ENCODE peak calls at places on chromosomes 3 and 15, in nine cellular contexts. G is spleen; H is sigmoid colon; S is endothelial cell of umbilical vein; X is GM12864; L is uterus; A is activated CD8-positive, alpha-beta T cell treated with anti-CD3 and anti-CD28 coated beads for 36 hours; K is CD4-positive, alpha-beta T cell; V is cardiac fibroblast. E is an unnamed sample.

GRCh38 chr3:43689766-43690399 is 855 bp upstream of the ABHD5 start:
- DNase-seq in G (no peak), H (no peak), S (no peak), X (no peak), L (no peak), A (no peak), K (no peak), V (no peak), E (no peak)

GRCh38 chr3:15610083-15610482 is 8.5 kb downstream of the BTD start:
- DNase-seq in G (no peak), H (peak), S (no peak), X (no peak), L (peak), A (no peak), K (no peak), V (peak), E (no peak)

GRCh38 chr15:28915935-28916334 is 30.2 kb downstream of the APBA2 start:
- DNase-seq in G (peak), H (peak), S (no peak), X (no peak), L (no peak), A (no peak), K (no peak), V (no peak), E (no peak)

GRCh38 chr15:71279757-71280141 is 164.5 kb downstream of the THSD4 start:
- DNase-seq in G (no peak), H (no peak), S (no peak), X (no peak), L (no peak), A (no peak), K (no peak), V (peak), E (no peak)

GRCh38 chr15:71588746-71589145 is 221.6 kb upstream of the NR2E3 start:
- DNase-seq in G (no peak), H (no peak), S (no peak), X (no peak), L (no peak), A (no peak), K (no peak), V (peak), E (no peak)

GRCh38 chr15:62897634-62898033 is 144.9 kb upstream of the TPM1 start:
- DNase-seq in G (no peak), H (no peak), S (no peak), X (no peak), L (no peak), A (no peak), K (no peak), V (no peak), E (no peak)

GRCh38 chr3:61065451-61066011 is 185.7 kb downstream of the FHIT start:
- DNase-seq in G (no peak), H (no peak), S (no peak), X (no peak), L (no peak), A (no peak), K (no peak), V (no peak), E (no peak)

GRCh38 chr15:56869573-56869972 is 48.9 kb upstream of the TCF12 start:
- DNase-seq in G (no peak), H (peak), S (peak), X (no peak), L (peak), A (peak), K (no peak), V (peak), E (no peak)

GRCh38 chr3:186035277-186035676 is 73.6 kb downstream of the ETV5 start:
- DNase-seq in G (no peak), H (no peak), S (no peak), X (no peak), L (no peak), A (no peak), K (no peak), V (peak), E (no peak)

GRCh38 chr3:72171946-72172345 is 387.0 kb upstream of the PROK2 start:
- DNase-seq in G (no peak), H (no peak), S (no peak), X (no peak), L (peak), A (no peak), K (no peak), V (peak), E (no peak)

GRCh38 chr3:102400766-102401165 is 34.0 kb upstream of the ZPLD1 start:
- DNase-seq in G (no peak), H (no peak), S (peak), X (no peak), L (no peak), A (no peak), K (no peak), V (peak), E (no peak)

GRCh38 chr3:129015388-129016105 is 14.4 kb downstream of the EFCC1 start:
- DNase-seq in G (peak), H (no peak), S (peak), X (no peak), L (peak), A (peak), K (peak), V (peak), E (no peak)

GRCh38 chr15:25061808-25062550 is 107.2 kb downstream of the SNRPN start:
- DNase-seq in G (peak), H (no peak), S (no peak), X (no peak), L (peak), A (no peak), K (no peak), V (no peak), E (no peak)

GRCh38 chr15:91968610-91969009 is 115.1 kb downstream of the SLCO3A1 start:
- DNase-seq in G (no peak), H (no peak), S (no peak), X (no peak), L (no peak), A (no peak), K (no peak), V (no peak), E (no peak)
- TF ChIP-seq CTCF in G (no peak), H (no peak), S (no peak), X (peak), L (no peak), A (no peak), K (no peak), V (no peak), E (no peak)

GRCh38 chr3:127672429-127673190 is at the start of gene ABTB1:
- DNase-seq in G (peak), H (peak), S (peak), X (no peak), L (peak), A (peak), K (peak), V (peak), E (peak)
- TF ChIP-seq CTCF in G (no peak), H (no peak), S (no peak), X (no peak), L (no peak), A (no peak), K (no peak), V (no peak), E (no peak)

GRCh38 chr15:78950906-78951840 is 6.3 kb upstream of the CTSH start:
- DNase-seq in G (no peak), H (no peak), S (no peak), X (no peak), L (no peak), A (no peak), K (no peak), V (peak), E (no peak)
- TF ChIP-seq CTCF in G (no peak), H (no peak), S (no peak), X (no peak), L (peak), A (no peak), K (no peak), V (peak), E (peak)

GRCh38 chr15:79592126-79592525 is 160.0 kb downstream of the MINAR1 start:
- DNase-seq in G (no peak), H (no peak), S (no peak), X (no peak), L (no peak), A (no peak), K (no peak), V (no peak), E (no peak)

GRCh38 chr15:79598639-79599038 is 166.5 kb downstream of the MINAR1 start:
- DNase-seq in G (no peak), H (no peak), S (no peak), X (no peak), L (no peak), A (no peak), K (no peak), V (no peak), E (no peak)

GRCh38 chr15:79593119-79593869 is 161.2 kb downstream of the MINAR1 start:
- DNase-seq in G (no peak), H (no peak), S (peak), X (no peak), L (no peak), A (no peak), K (no peak), V (peak), E (no peak)

GRCh38 chr15:79595271-79595670 is 163.1 kb downstream of the MINAR1 start:
- DNase-seq in G (no peak), H (no peak), S (no peak), X (no peak), L (no peak), A (no peak), K (no peak), V (no peak), E (no peak)

DNA sequence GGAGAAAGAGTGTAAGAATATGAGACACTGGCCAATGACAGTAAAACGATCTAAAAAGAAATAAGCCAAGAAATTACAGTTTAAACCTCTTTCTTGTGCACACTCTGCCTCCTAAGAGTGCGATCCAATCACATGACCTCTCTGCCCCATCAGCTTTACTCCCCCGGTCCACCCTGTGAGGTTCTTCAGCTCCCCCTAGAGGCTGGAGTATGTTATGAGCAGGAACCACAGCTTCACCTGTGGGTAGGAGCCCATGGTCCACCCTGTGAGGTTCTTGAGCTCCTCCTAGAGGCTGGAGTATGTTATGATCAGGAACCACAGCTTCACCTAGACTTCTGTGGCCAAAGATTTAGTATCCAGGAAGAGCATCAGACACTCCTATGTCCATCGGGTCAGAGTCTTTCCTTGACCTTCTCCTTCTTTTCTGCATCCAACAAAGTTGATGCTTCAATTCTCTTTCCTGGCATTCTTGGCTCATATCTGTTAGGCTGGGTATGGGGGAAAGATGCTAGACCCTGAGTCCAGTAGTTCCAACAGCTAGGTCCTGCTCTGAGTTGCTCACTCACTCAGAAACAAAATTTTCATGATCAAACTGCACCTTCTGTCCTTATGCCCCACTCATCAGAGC is 164.0 kb downstream of the MINAR1 start:
- DNase-seq in G (peak), H (no peak), S (peak), X (peak), L (no peak), A (peak), K (no peak), V (peak), E (peak)
- TF ChIP-seq CTCF in G (peak), H (peak), S (peak), X (peak), L (no peak), A (peak), K (peak), V (peak), E (peak)

DNA sequence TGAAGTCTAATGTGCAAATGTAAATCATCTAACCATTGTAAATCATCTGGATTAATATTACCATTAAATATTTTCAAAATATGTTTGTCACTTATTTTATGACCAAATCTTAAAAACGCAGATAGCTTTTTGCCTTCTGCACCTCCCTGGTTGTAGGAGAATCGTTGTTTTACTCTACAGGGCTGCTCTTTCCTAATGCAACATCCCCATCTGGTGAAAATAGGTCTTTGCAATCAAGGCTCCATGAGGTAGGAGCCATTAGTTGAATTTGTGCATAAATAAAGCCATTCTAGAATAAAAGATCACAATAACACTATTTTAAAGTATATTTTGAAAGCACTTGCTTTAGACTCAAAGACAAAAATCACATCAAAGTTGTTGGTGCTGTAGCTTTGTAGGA is 535.6 kb upstream of the AGTR1 start:
- DNase-seq in G (no peak), H (no peak), S (no peak), X (no peak), L (no peak), A (no peak), K (no peak), V (no peak), E (no peak)
- TF ChIP-seq CTCF in G (no peak), H (peak), S (no peak), X (no peak), L (no peak), A (no peak), K (no peak), V (peak), E (no peak)

GRCh38 chr3:194204793-194205065 is 68.8 kb downstream of the HES1 start:
- DNase-seq in G (no peak), H (peak), S (no peak), X (no peak), L (no peak), A (no peak), K (no peak), V (no peak), E (no peak)

GRCh38 chr3:194201953-194202666 is 66.2 kb downstream of the HES1 start:
- DNase-seq in G (no peak), H (peak), S (no peak), X (no peak), L (no peak), A (no peak), K (no peak), V (no peak), E (no peak)

GRCh38 chr3:194203482-194204035 is 67.6 kb downstream of the HES1 start:
- DNase-seq in G (no peak), H (no peak), S (no peak), X (no peak), L (no peak), A (peak), K (peak), V (no peak), E (no peak)

GRCh38 chr3:194205675-194206133 is 69.8 kb downstream of the HES1 start:
- DNase-seq in G (no peak), H (peak), S (peak), X (no peak), L (no peak), A (peak), K (peak), V (no peak), E (no peak)

GRCh38 chr3:194204036-194204792 is 68.3 kb downstream of the HES1 start:
- DNase-seq in G (no peak), H (no peak), S (no peak), X (no peak), L (no peak), A (peak), K (peak), V (no peak), E (peak)
- TF ChIP-seq CTCF in G (no peak), H (no peak), S (no peak), X (no peak), L (no peak), A (no peak), K (no peak), V (no peak), E (peak)

DNA sequence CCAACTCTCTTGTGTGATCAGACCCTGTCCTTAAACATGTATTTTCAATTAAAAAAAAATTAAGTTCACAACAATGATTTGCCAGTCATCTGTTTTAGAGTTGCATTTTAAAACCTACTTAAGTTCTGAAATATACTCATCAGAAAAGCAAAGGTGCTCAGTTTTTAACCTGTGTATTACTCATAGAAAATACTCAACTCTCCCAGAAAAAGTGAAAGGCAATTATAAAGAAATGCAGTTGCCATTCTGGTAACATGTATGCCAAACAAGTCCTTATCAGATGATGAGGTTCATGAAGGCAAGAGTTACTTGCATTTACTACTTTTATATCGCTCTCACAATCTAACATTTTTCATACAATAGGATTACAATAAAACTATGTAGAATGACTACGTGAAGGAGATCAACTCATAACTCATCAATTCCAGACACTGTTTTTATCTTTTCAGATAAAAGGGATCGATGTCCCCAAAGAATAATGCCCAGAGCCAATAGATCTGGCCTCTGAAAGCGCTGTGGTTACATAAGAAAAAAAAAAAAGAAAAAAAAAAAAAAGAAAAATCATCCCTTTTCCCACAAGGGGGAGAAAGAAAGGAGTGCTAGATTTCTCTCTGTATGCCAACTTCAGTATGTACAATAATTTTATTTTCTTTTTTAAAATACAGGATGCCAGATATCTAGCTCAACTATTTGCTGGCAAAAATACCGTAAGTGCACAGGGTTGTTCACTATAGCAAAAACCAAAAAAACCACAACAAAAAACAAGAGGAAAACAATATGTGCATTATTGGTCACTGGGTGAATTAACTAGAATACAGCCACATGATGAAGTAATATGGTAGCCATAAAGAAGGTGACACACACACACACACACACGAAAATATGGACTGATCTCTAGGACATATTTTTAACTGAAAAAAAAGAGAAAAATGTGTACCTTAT is 137.4 kb downstream of the NR1I2 start:
- DNase-seq in G (no peak), H (no peak), S (no peak), X (no peak), L (no peak), A (no peak), K (no peak), V (peak), E (no peak)
- TF ChIP-seq CTCF in G (no peak), H (no peak), S (no peak), X (no peak), L (no peak), A (no peak), K (no peak), V (peak), E (peak)

GRCh38 chr3:57152150-57152549 is 13.0 kb downstream of the IL17RD start:
- DNase-seq in G (no peak), H (no peak), S (no peak), X (no peak), L (no peak), A (no peak), K (no peak), V (no peak), E (no peak)
- TF ChIP-seq CTCF in G (no peak), H (peak), S (peak), X (no peak), L (peak), A (no peak), K (no peak), V (no peak), E (peak)